ENCODE peak calls at places on chromosomes 1 and 21, in six cellular contexts. F, H, T, X, K and M are unnamed samples.

GRCh38 chr21:23936224-23936623 is 1671.1 kb downstream of the MRPL39 start:
- DNase-seq in X (no peak), F (no peak), K (peak), H (no peak), T (no peak), M (no peak)

GRCh38 chr1:229563701-229564100 is 5.2 kb upstream of the ABCB10 start:
- DNase-seq in H (no peak), T (no peak), K (no peak), X (no peak), F (peak), M (no peak)

GRCh38 chr1:184716158-184716557 is 38.5 kb downstream of the EDEM3 start:
- DNase-seq in H (no peak), F (no peak), K (no peak), T (no peak), X (no peak), M (no peak)

GRCh38 chr1:10881046-10881445 is 84.6 kb upstream of the CASZ1 start:
- DNase-seq in T (no peak), K (no peak), X (no peak), H (no peak), F (no peak), M (no peak)

GRCh38 chr1:223271085-223271781 is 92.7 kb downstream of the SUSD4 start:
- DNase-seq in T (peak), H (no peak), X (no peak), K (no peak), F (peak), M (no peak)

GRCh38 chr1:155207578-155208405 is at the start of gene THBS3:
- DNase-seq in H (no peak), F (no peak), T (no peak), K (peak), X (no peak), M (no peak)

GRCh38 chr1:198890531-198890930 is 251.7 kb downstream of the PTPRC start:
- DNase-seq in X (no peak), T (no peak), H (no peak), F (no peak), K (no peak), M (no peak)

GRCh38 chr1:165793951-165794350 is 25.3 kb upstream of the TMCO1 start:
- DNase-seq in K (no peak), F (no peak), X (no peak), H (no peak), T (no peak), M (no peak)

GRCh38 chr1:205355054-205355453 is 1.7 kb downstream of the KLHDC8A start:
- DNase-seq in F (peak), K (no peak), X (no peak), T (peak), H (no peak), M (peak)

GRCh38 chr1:212864201-212864600 is 6.1 kb downstream of the FLVCR1 start:
- DNase-seq in H (no peak), F (no peak), T (no peak), X (no peak), K (no peak), M (no peak)

GRCh38 chr1:93585059-93585966 is 96.3 kb downstream of the BCAR3 start:
- DNase-seq in H (no peak), X (peak), T (peak), K (no peak), F (peak), M (no peak)

GRCh38 chr1:65514083-65514482 is 93.6 kb downstream of the LEPR start:
- DNase-seq in K (no peak), F (no peak), T (no peak), H (no peak), X (no peak), M (no peak)

GRCh38 chr1:53553734-53554509 is 94.7 kb downstream of the DMRTB1 start:
- DNase-seq in H (no peak), F (no peak), T (peak), X (peak), K (no peak), M (peak)

GRCh38 chr1:15799928-15800835 is 7.3 kb downstream of the UQCRHL start:
- DNase-seq in T (peak), X (peak), F (peak), H (no peak), K (no peak), M (peak)

GRCh38 chr1:115429242-115429641 is 91.2 kb upstream of the NGF start:
- DNase-seq in F (no peak), H (no peak), T (no peak), X (no peak), K (no peak), M (no peak)

GRCh38 chr1:72286401-72286800 is 4.1 kb upstream of the NEGR1 start:
- DNase-seq in K (peak), X (no peak), H (no peak), F (no peak), T (no peak), M (no peak)

GRCh38 chr21:28900481-28900880 is 92.2 kb downstream of the LTN1 start:
- DNase-seq in X (no peak), T (no peak), F (no peak), H (no peak), K (no peak), M (no peak)

GRCh38 chr1:65330822-65331221 is 21.5 kb downstream of the DNAJC6 start:
- DNase-seq in H (no peak), F (no peak), K (no peak), X (no peak), T (no peak), M (no peak)

GRCh38 chr1:236907205-236907604 is 97.0 kb downstream of the MT1HL1 start:
- DNase-seq in T (no peak), F (no peak), X (no peak), K (no peak), H (no peak), M (no peak)

GRCh38 chr1:74771913-74772515 is 39.1 kb downstream of the TYW3 start:
- DNase-seq in X (no peak), H (peak), T (no peak), F (no peak), K (peak), M (no peak)

GRCh38 chr1:86069757-86070145 is 86.8 kb downstream of the COL24A1 start:
- DNase-seq in X (no peak), T (no peak), F (no peak), H (no peak), K (no peak), M (no peak)

GRCh38 chr1:76279387-76279748 is 204.8 kb downstream of the ST6GALNAC3 start:
- DNase-seq in T (no peak), H (no peak), F (no peak), K (no peak), X (no peak), M (no peak)

GRCh38 chr1:3480369-3480719 is 25.9 kb downstream of the ARHGEF16 start:
- DNase-seq in X (no peak), T (peak), F (no peak), H (no peak), K (no peak), M (no peak)

DNA sequence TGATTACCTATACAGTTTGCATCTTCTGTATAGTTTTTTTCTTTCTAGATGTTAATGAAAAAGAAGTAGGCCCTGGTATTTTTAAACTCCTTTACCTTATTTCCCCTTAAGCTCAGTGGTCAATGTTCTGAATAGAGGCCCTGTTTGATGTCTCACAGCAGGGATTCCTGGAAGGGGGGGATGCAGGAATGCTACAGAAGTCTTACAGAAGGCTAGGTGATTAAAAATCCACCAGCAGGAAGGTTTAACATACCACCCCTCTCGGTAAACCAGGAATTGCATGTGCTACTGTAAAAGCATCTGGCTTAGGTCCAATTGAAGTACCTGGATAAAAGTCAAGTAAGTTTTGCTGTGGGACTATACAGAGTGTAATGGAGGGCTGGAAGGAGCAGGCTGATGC is 78.3 kb downstream of the NOS1AP start:
- DNase-seq in X (no peak), K (no peak), H (no peak), F (no peak), T (no peak), M (no peak)
- TF ChIP-seq CTCF in X (no peak), K (no peak), H (no peak), F (no peak), T (no peak), M (no peak)

GRCh38 chr1:162485236-162485635 is 12.4 kb upstream of the UHMK1 start:
- DNase-seq in T (no peak), X (no peak), K (no peak), H (no peak), F (no peak), M (no peak)

GRCh38 chr1:162488219-162488618 is 9.4 kb upstream of the UHMK1 start:
- DNase-seq in T (no peak), K (no peak), H (no peak), X (no peak), F (no peak), M (no peak)

DNA sequence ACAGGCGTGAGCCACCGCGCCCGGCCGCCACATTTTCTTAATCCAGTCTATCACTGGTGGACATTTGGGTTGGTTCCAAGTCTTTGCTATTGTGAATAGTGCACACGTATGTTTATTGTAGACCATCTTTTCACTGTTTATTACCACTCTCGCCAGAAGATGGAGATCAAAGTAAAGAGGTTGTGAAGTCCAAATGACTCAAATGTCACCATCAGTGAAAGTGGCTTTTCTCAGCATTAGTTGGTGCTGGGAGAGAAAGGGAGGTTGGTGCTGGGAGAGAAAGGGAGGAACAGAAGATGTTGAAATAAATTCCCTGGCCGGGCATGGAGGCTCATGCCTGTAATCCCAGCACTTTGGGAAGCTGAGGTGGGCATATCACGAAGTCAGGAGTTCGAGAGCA is 10.4 kb upstream of the UHMK1 start:
- DNase-seq in T (no peak), F (no peak), X (no peak), K (no peak), H (no peak), M (no peak)
- TF ChIP-seq CTCF in T (no peak), F (no peak), X (no peak), K (no peak), H (no peak), M (no peak)

DNA sequence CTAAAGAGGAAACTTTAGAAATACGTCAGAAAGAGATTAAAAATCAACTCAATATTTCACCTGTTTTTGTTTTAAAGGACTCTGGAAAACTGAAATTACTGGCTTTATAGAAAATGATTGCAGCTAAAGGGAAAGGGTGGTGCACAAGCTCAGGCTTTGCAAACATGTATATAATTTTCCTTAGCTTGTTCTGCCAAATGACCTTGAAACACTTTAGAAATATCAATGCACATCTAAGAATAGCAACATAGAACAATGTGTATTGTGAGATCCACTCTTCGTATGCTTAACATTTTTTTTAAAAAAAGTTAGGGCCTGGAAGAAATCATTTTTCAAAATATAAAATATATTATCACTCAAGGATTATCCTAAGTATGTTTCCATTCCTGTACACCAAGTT is 143.9 kb downstream of the NTPCR start:
- DNase-seq in H (no peak), T (no peak), X (no peak), F (no peak), K (no peak), M (no peak)
- TF ChIP-seq CTCF in H (no peak), T (no peak), X (no peak), F (no peak), K (no peak), M (no peak)

GRCh38 chr1:209590405-209590804 is 6.9 kb downstream of the CAMK1G start:
- DNase-seq in X (no peak), F (no peak), T (no peak), K (no peak), H (peak), M (no peak)
- TF ChIP-seq CTCF in X (no peak), F (no peak), T (peak), K (no peak), H (no peak), M (peak)